ENCODE peak calls at places on chromosomes 13 and 19, in six cellular contexts. F is HCEC 1CT; R is AG09319; K is stimulated activated CD4-positive, alpha-beta T cell treated with anti-CD3 and anti-CD28 coated beads, Interleukin-2, amount 100 ng/mL, for 24 hours; Z is GM19239; M is A172. A is an unnamed sample.

GRCh38 chr19:11064831-11065303 is 24.4 kb upstream of the LDLR start:
- DNase-seq in F (no peak), R (no peak), K (no peak), Z (no peak), M (peak; percentile 64), A (no peak)

GRCh38 chr13:110503979-110504499 is 57.5 kb downstream of the RAB20 start:
- DNase-seq in F (no peak), R (no peak), K (no peak), Z (no peak), M (no peak), A (no peak)

GRCh38 chr13:66348745-66349720 is 881.1 kb downstream of the PCDH9 start:
- DNase-seq in F (no peak), R (no peak), K (no peak), Z (no peak), M (no peak), A (no peak)

GRCh38 chr13:27730191-27730590 is 62.1 kb upstream of the GSX1 start:
- DNase-seq in F (no peak), R (no peak), K (no peak), Z (no peak), M (no peak), A (no peak)

GRCh38 chr19:1409204-1410005 is 2.0 kb downstream of the DAZAP1 start:
- DNase-seq in F (no peak), R (no peak), K (no peak), Z (no peak), M (no peak), A (no peak)

GRCh38 chr19:40623403-40624239 is 22.5 kb downstream of the LTBP4 start:
- DNase-seq in F (no peak), R (no peak), K (no peak), Z (no peak), M (peak; percentile 99), A (no peak)

GRCh38 chr19:33052352-33052972 is 12.2 kb downstream of the RHPN2 start:
- DNase-seq in F (peak; percentile 48), R (no peak), K (no peak), Z (no peak), M (peak; percentile 50), A (no peak)

GRCh38 chr13:106373304-106373988 is 162.0 kb downstream of the EFNB2 start:
- DNase-seq in F (no peak), R (no peak), K (no peak), Z (peak; percentile 4), M (no peak), A (no peak)

GRCh38 chr19:50721441-50722137 is 1.6 kb upstream of the CLEC11A start:
- DNase-seq in F (no peak), R (no peak), K (no peak), Z (no peak), M (peak; percentile 11), A (no peak)

GRCh38 chr13:33403807-33404362 is 118.3 kb upstream of the STARD13 start:
- DNase-seq in F (no peak), R (no peak), K (no peak), Z (no peak), M (no peak), A (no peak)

GRCh38 chr19:1884719-1885334 is 469 bp downstream of the ABHD17A start:
- DNase-seq in F (peak; percentile 25), R (no peak), K (no peak), Z (no peak), M (no peak), A (no peak)

GRCh38 chr13:87274209-87274819 is 396.9 kb upstream of the SLITRK5 start:
- DNase-seq in F (peak; percentile 34), R (peak; percentile 4), K (no peak), Z (no peak), M (peak; percentile 43), A (no peak)

GRCh38 chr13:110116072-110116487 is 190.9 kb downstream of the COL4A1 start:
- DNase-seq in F (no peak), R (no peak), K (peak; percentile 62), Z (peak; percentile 56), M (no peak), A (no peak)

GRCh38 chr19:7373862-7374261 is 25.1 kb downstream of the ARHGEF18 start:
- DNase-seq in F (no peak), R (no peak), K (no peak), Z (no peak), M (peak; percentile 60), A (no peak)

GRCh38 chr19:35090160-35090794 is 25.3 kb upstream of the FXYD3 start:
- DNase-seq in F (peak; percentile 59), R (no peak), K (peak; percentile 56), Z (peak; percentile 55), M (peak; percentile 66), A (no peak)

GRCh38 chr13:85013006-85013405 is 786.2 kb downstream of the SLITRK6 start:
- DNase-seq in F (no peak), R (no peak), K (no peak), Z (no peak), M (no peak), A (no peak)

GRCh38 chr13:49443327-49443688 is 556 bp downstream of the CAB39L start:
- DNase-seq in F (no peak), R (no peak), K (no peak), Z (no peak), M (no peak), A (peak; percentile 13)

GRCh38 chr13:50320297-50320862 is 305.1 kb downstream of the KCNRG start:
- DNase-seq in F (peak; percentile 77), R (no peak), K (no peak), Z (no peak), M (peak; percentile 79), A (peak; percentile 36)

GRCh38 chr13:50720856-50721663 is 122.4 kb downstream of the DLEU7 start:
- DNase-seq in F (no peak), R (no peak), K (no peak), Z (no peak), M (no peak), A (no peak)

GRCh38 chr19:4742717-4743646 is 19.3 kb upstream of the DPP9 start:
- DNase-seq in F (no peak), R (no peak), K (no peak), Z (no peak), M (no peak), A (no peak)

GRCh38 chr19:9847087-9847671 is 12.1 kb downstream of the PIN1 start:
- DNase-seq in F (peak; percentile 93), R (peak; percentile 81), K (peak; percentile 52), Z (no peak), M (peak; percentile 75), A (peak; percentile 73)

GRCh38 chr19:13234518-13234917 is 84.3 kb downstream of the IER2 start:
- DNase-seq in F (peak; percentile 34), R (no peak), K (peak; percentile 72), Z (peak; percentile 84), M (no peak), A (no peak)

GRCh38 chr13:111905609-111905945 is 161.4 kb upstream of the SOX1 start:
- DNase-seq in F (no peak), R (no peak), K (no peak), Z (no peak), M (no peak), A (no peak)

GRCh38 chr19:16957151-16957662 is 68.4 kb downstream of the F2RL3 start:
- DNase-seq in F (no peak), R (peak; percentile 4), K (no peak), Z (no peak), M (no peak), A (peak; percentile 10)

GRCh38 chr13:46134961-46135522 is 30.2 kb upstream of the CPB2 start:
- DNase-seq in F (no peak), R (no peak), K (no peak), Z (no peak), M (no peak), A (no peak)

GRCh38 chr19:8079988-8080387 is 27.4 kb downstream of the CCL25 start:
- DNase-seq in F (no peak), R (no peak), K (no peak), Z (no peak), M (no peak), A (no peak)

GRCh38 chr13:54356209-54356608 is 1327.6 kb downstream of the OLFM4 start:
- DNase-seq in F (no peak), R (no peak), K (no peak), Z (no peak), M (no peak), A (no peak)

GRCh38 chr13:79386125-79386822 is 19.8 kb downstream of the RBM26 start:
- DNase-seq in F (no peak), R (no peak), K (peak; percentile 40), Z (no peak), M (no peak), A (no peak)

GRCh38 chr13:50226515-50227147 is 211.4 kb downstream of the KCNRG start:
- DNase-seq in F (no peak), R (no peak), K (no peak), Z (no peak), M (no peak), A (no peak)

GRCh38 chr13:25978961-25979360 is 72.9 kb downstream of the SHISA2 start:
- DNase-seq in F (no peak), R (no peak), K (no peak), Z (no peak), M (no peak), A (no peak)

GRCh38 chr13:63120883-63121282 is 1705.2 kb upstream of the PCDH20 start:
- DNase-seq in F (no peak), R (no peak), K (no peak), Z (no peak), M (no peak), A (no peak)

GRCh38 chr13:27375686-27376326 is 48.6 kb upstream of the GTF3A start:
- DNase-seq in F (peak; percentile 61), R (no peak), K (peak; percentile 73), Z (peak; percentile 47), M (peak; percentile 69), A (peak; percentile 27)

A was measured in GM04503.